ENCODE peak calls at places on chromosomes 7 and 10, in nine cellular contexts. J is activated T-cell treated with anti-CD3 and anti-CD28 coated beads, Interleukin-2, amount 50 U/mL, for 1 hour; X is T47D; N is stimulated activated CD8-positive, alpha-beta memory T cell treated with anti-CD3 and anti-CD28 coated beads, Interleukin-2, amount 100 ng/mL, for 1 hour; B is non-pigmented ciliary epithelial cell; V is fibroblast of the conjunctiva; G is foreskin keratinocyte; Z is fibroblast of pulmonary artery; D is activated T-helper 1 cell treated with anti-CD3 and anti-CD28 coated beads, Interleukin-12 subunit alpha, Interleukin-12 subunit beta, Interleukin-2, Interleukin-4 antibody, amounts not matched to agents 30 ng/mL and 10 ng/mL and 1 ng/mL, durations not matched to agents 14 hours and 24 hours and 36 hours. S is an unnamed sample.

GRCh38 chr10:28266449-28267224 is 36.2 kb downstream of the MPP7 start:
- DNase-seq in G (no peak), J (no peak), B (no peak), Z (no peak), X (no peak), N (no peak), V (no peak), D (no peak), S (no peak)

GRCh38 chr7:143325215-143325614 is 9.3 kb downstream of the CLCN1 start:
- DNase-seq in V (no peak), G (no peak), Z (no peak), D (no peak), B (no peak), X (peak; percentile 15), N (no peak), J (no peak), S (no peak)

GRCh38 chr7:31340603-31341002 is at the start of gene NEUROD6:
- DNase-seq in B (no peak), D (no peak), X (no peak), V (no peak), Z (no peak), G (no peak), N (no peak), J (no peak), S (no peak)

GRCh38 chr7:39085590-39086049 is 107.9 kb downstream of the POU6F2 start:
- DNase-seq in N (no peak), V (no peak), B (no peak), X (no peak), G (no peak), D (no peak), J (no peak), Z (no peak), S (no peak)

GRCh38 chr7:48111596-48111995 is 22.5 kb downstream of the UPP1 start:
- DNase-seq in G (no peak), B (no peak), Z (no peak), J (no peak), X (no peak), N (no peak), D (no peak), V (no peak), S (no peak)

GRCh38 chr7:30548762-30549344 is 44.2 kb upstream of the GGCT start:
- DNase-seq in N (no peak), V (peak; percentile 49), Z (peak; percentile 82), G (peak; percentile 69), J (peak; percentile 27), D (no peak), X (peak; percentile 74), B (no peak), S (no peak)

GRCh38 chr7:114109299-114109698 is 190.5 kb upstream of the PPP1R3A start:
- DNase-seq in X (no peak), J (no peak), G (no peak), Z (peak; percentile 9), B (no peak), V (no peak), N (no peak), D (no peak), S (no peak)

GRCh38 chr10:70937661-70938060 is 49.3 kb upstream of the PCBD1 start:
- DNase-seq in J (no peak), B (no peak), X (no peak), D (no peak), V (no peak), N (no peak), Z (no peak), G (no peak), S (no peak)

GRCh38 chr10:92689663-92690210 is at the start of gene HHEX:
- DNase-seq in D (no peak), G (no peak), B (no peak), N (peak; percentile 18), V (no peak), J (peak; percentile 55), X (peak; percentile 83), Z (peak; percentile 82), S (no peak)

GRCh38 chr7:41628926-41629325 is 74.0 kb downstream of the INHBA start:
- DNase-seq in G (peak; percentile 75), V (no peak), D (no peak), J (no peak), N (no peak), X (no peak), Z (peak; percentile 3), B (peak; percentile 22), S (no peak)

GRCh38 chr10:22915314-22915713 is 12.5 kb upstream of the ARMC3 start:
- DNase-seq in D (no peak), Z (no peak), V (no peak), N (no peak), G (no peak), X (no peak), B (no peak), J (no peak), S (no peak)

GRCh38 chr7:26534649-26535482 is 243.2 kb downstream of the SNX10 start:
- DNase-seq in G (no peak), B (no peak), N (no peak), J (no peak), D (no peak), V (no peak), Z (no peak), X (no peak), S (no peak)

GRCh38 chr7:22138886-22139285 is 193.2 kb upstream of the CDCA7L start:
- DNase-seq in J (no peak), Z (no peak), X (no peak), N (no peak), B (no peak), V (no peak), G (no peak), D (no peak), S (no peak)

GRCh38 chr10:77774940-77775391 is 137.4 kb upstream of the KCNMA1 start:
- DNase-seq in Z (peak; percentile 5), V (no peak), J (no peak), N (no peak), D (no peak), G (no peak), B (peak; percentile 8), X (no peak), S (no peak)

GRCh38 chr7:30788640-30789333 is 17.6 kb downstream of the MINDY4 start:
- DNase-seq in Z (no peak), N (no peak), G (no peak), D (no peak), J (no peak), B (no peak), X (no peak), V (no peak), S (no peak)

GRCh38 chr10:26717476-26717875 is 20.0 kb downstream of the PDSS1 start:
- DNase-seq in G (no peak), D (no peak), N (no peak), X (no peak), Z (no peak), V (no peak), J (no peak), B (no peak), S (no peak)

GRCh38 chr7:20650782-20651181 is 35.3 kb downstream of the ABCB5 start:
- DNase-seq in Z (no peak), G (no peak), X (no peak), J (no peak), B (no peak), D (no peak), V (no peak), N (no peak), S (no peak)

GRCh38 chr10:133141963-133142350 is 18.1 kb upstream of the KNDC1 start:
- DNase-seq in B (no peak), J (peak; percentile 4), G (no peak), N (no peak), X (no peak), Z (no peak), D (no peak), V (no peak), S (no peak)

GRCh38 chr10:132400041-132400546 is 3.1 kb downstream of the PWWP2B start:
- DNase-seq in Z (no peak), V (no peak), D (no peak), N (no peak), B (no peak), J (no peak), G (no peak), X (no peak), S (no peak)

GRCh38 chr7:151736403-151736909 is 140.5 kb downstream of the PRKAG2 start:
- DNase-seq in D (no peak), B (peak; percentile 84), J (no peak), Z (peak; percentile 95), N (no peak), G (peak; percentile 73), X (peak; percentile 70), V (peak; percentile 92), S (peak; percentile 90)

GRCh38 chr10:7449063-7449695 is 38.3 kb upstream of the SFMBT2 start:
- DNase-seq in B (no peak), G (peak; percentile 22), X (no peak), N (no peak), Z (no peak), V (no peak), J (no peak), D (no peak), S (no peak)

GRCh38 chr7:12570148-12570528 is 382 bp upstream of the SCIN start:
- DNase-seq in Z (peak; percentile 10), G (peak; percentile 60), V (no peak), J (no peak), N (no peak), D (no peak), B (no peak), X (peak; percentile 59), S (no peak)

GRCh38 chr10:103676851-103677417 is 178.4 kb downstream of the SH3PXD2A start:
- DNase-seq in B (peak; percentile 92), Z (peak; percentile 93), N (no peak), D (no peak), G (peak; percentile 85), X (no peak), J (no peak), V (no peak), S (peak; percentile 91)

GRCh38 chr10:29559996-29560395 is 74.8 kb downstream of the SVIL start:
- DNase-seq in V (no peak), J (no peak), N (no peak), D (no peak), X (no peak), G (no peak), Z (no peak), B (no peak), S (no peak)

GRCh38 chr10:59702347-59702746 is 7.3 kb downstream of the SLC16A9 start:
- DNase-seq in X (no peak), N (no peak), G (no peak), Z (no peak), D (no peak), V (no peak), J (no peak), B (no peak), S (no peak)

GRCh38 chr10:13102002-13102794 is 2.2 kb downstream of the OPTN start:
- DNase-seq in J (no peak), G (no peak), B (no peak), D (no peak), Z (peak; percentile 45), V (no peak), N (no peak), X (no peak), S (no peak)

GRCh38 chr7:31751726-31752125 is 64.7 kb downstream of the PPP1R17 start:
- DNase-seq in X (no peak), D (no peak), B (no peak), Z (no peak), J (no peak), V (no peak), G (no peak), N (no peak), S (no peak)

GRCh38 chr7:25427721-25428120 is 199.4 kb upstream of the NPVF start:
- DNase-seq in X (no peak), D (no peak), V (no peak), B (no peak), Z (no peak), N (no peak), G (no peak), J (no peak), S (no peak)

GRCh38 chr7:73520673-73521635 is 1.1 kb downstream of the BAZ1B start:
- DNase-seq in N (no peak), D (no peak), G (peak; percentile 7), Z (peak; percentile 41), J (no peak), V (no peak), B (no peak), X (peak; percentile 28), S (peak; percentile 37)

GRCh38 chr10:31604141-31604540 is 285.1 kb downstream of the ZEB1 start:
- DNase-seq in N (no peak), B (no peak), X (no peak), G (peak; percentile 31), J (no peak), Z (no peak), V (peak; percentile 85), D (no peak), S (no peak)

GRCh38 chr10:17257466-17258321 is 29.7 kb downstream of the VIM start:
- DNase-seq in X (peak; percentile 47), V (peak; percentile 77), J (peak; percentile 26), Z (peak; percentile 89), N (no peak), B (no peak), G (peak; percentile 54), D (peak; percentile 52), S (no peak)

S was measured in suprapubic skin.